ENCODE peak calls at places on chromosomes 4 and X, in five cellular contexts. X is GM13976, H is activated gamma-delta T cell, L is NCI-H774, Q is NCI-H1436 treated with DMSO at 0.1 percent for 48 hours. Z is an unnamed sample.

GRCh38 chrX:12360389-12360788 is 222.1 kb downstream of the FRMPD4 start:
- DNase-seq in L (no peak), H (no peak), X (no peak), Q (no peak), Z (no peak)

GRCh38 chr4:8035371-8035780 is 95.7 kb upstream of the AFAP1 start:
- DNase-seq in H (no peak), L (no peak), X (no peak), Q (peak; percentile 55), Z (no peak)

GRCh38 chr4:7678318-7678852 is 243.7 kb upstream of the PSAPL1 start:
- DNase-seq in L (no peak), H (no peak), X (no peak), Q (no peak), Z (no peak)

GRCh38 chr4:118173956-118174355 is 139.7 kb downstream of the NDST3 start:
- DNase-seq in H (no peak), Q (no peak), X (no peak), L (no peak), Z (no peak)

GRCh38 chrX:69616520-69617203 is 749 bp downstream of the EDA start:
- DNase-seq in L (no peak), Q (no peak), X (peak; percentile 6), H (peak; percentile 7), Z (no peak)

GRCh38 chr4:74339501-74339900 is 25.4 kb upstream of the EREG start:
- DNase-seq in L (no peak), H (no peak), X (no peak), Q (no peak), Z (no peak)

GRCh38 chrX:68177542-68177941 is 255.8 kb downstream of the OPHN1 start:
- DNase-seq in X (no peak), L (no peak), H (no peak), Q (no peak), Z (no peak)

GRCh38 chr4:125323547-125324100 is 8.9 kb downstream of the FAT4 start:
- DNase-seq in H (no peak), Q (no peak), X (no peak), L (no peak), Z (no peak)

GRCh38 chr4:103645991-103646390 is 73.8 kb downstream of the TACR3 start:
- DNase-seq in H (no peak), Q (no peak), L (no peak), X (no peak), Z (no peak)

GRCh38 chrX:113892401-113892800 is 691.5 kb upstream of the HTR2C start:
- DNase-seq in Q (no peak), H (no peak), X (no peak), L (no peak), Z (no peak)

GRCh38 chr4:155811171-155811570 is 52.4 kb downstream of the GUCY1B1 start:
- DNase-seq in X (no peak), L (no peak), Q (no peak), H (no peak), Z (no peak)

GRCh38 chrX:108584617-108585211 is 145.1 kb downstream of the COL4A5 start:
- DNase-seq in H (no peak), X (peak; percentile 2), Q (no peak), L (no peak), Z (no peak)

GRCh38 chrX:42746606-42747005 is 31.4 kb downstream of the PPP1R2C start:
- DNase-seq in H (no peak), L (no peak), X (no peak), Q (no peak), Z (no peak)

GRCh38 chrX:2609431-2610238 is 81.5 kb upstream of the CD99 start:
- DNase-seq in H (no peak), X (peak; percentile 24), Q (no peak), L (no peak), Z (no peak)

GRCh38 chrX:130984782-130985181 is 73.4 kb upstream of the ARHGAP36 start:
- DNase-seq in L (no peak), H (no peak), X (no peak), Q (no peak), Z (no peak)